ENCODE peak calls at places on chromosomes 11 and 22, in six cellular contexts. E is left lung; J is activated naive CD4-positive, alpha-beta T cell treated with anti-CD3 and anti-CD28 coated beads, Interleukin-2, amount 50 U/mL, for 16 hours; P is GM12878; B is WTC11; V is stimulated activated CD4-positive, alpha-beta T cell treated with anti-CD3 and anti-CD28 coated beads, Interleukin-2, amount 100 ng/mL, for 48 hours. R is an unnamed sample.

GRCh38 chr11:115439385-115439784 is 64.8 kb downstream of the CADM1 start:
- DNase-seq in B (no peak), V (no peak), J (no peak), E (no peak), P (no peak), R (no peak)

GRCh38 chr11:7977251-7977917 is 9.8 kb upstream of the EIF3F start:
- DNase-seq in J (no peak), B (no peak), P (no peak), V (no peak), E (no peak), R (no peak)

GRCh38 chr11:129723964-129724291 is 91.7 kb upstream of the TMEM45B start:
- DNase-seq in P (no peak), V (no peak), B (no peak), E (no peak), J (no peak), R (no peak)

GRCh38 chr22:37559901-37560681 is at the start of gene CDC42EP1:
- DNase-seq in B (peak; percentile 55), J (peak; percentile 19), E (peak; percentile 86), V (no peak), P (no peak), R (no peak)

GRCh38 chr11:73411031-73411430 is 34.8 kb downstream of the RELT start:
- DNase-seq in B (no peak), E (no peak), J (no peak), V (no peak), P (no peak), R (no peak)

GRCh38 chr11:60899021-60899936 is 7.1 kb downstream of the PRPF19 start:
- DNase-seq in P (no peak), V (peak; percentile 35), B (peak; percentile 38), E (no peak), J (no peak), R (no peak)

GRCh38 chr11:69044111-69045013 is 4.4 kb upstream of the TPCN2 start:
- DNase-seq in J (no peak), E (peak; percentile 84), B (peak; percentile 76), V (no peak), P (no peak), R (no peak)

GRCh38 chr11:128598096-128598495 is 10.7 kb upstream of the ETS1 start:
- DNase-seq in J (no peak), B (no peak), P (no peak), E (no peak), V (no peak), R (no peak)

GRCh38 chr11:66324626-66325025 is 7.8 kb upstream of the CD248 start:
- DNase-seq in J (no peak), V (no peak), E (peak; percentile 57), P (no peak), B (no peak), R (no peak)

GRCh38 chr11:128464878-128465277 is 122.5 kb downstream of the ETS1 start:
- DNase-seq in J (no peak), P (no peak), B (no peak), E (no peak), V (no peak), R (no peak)

GRCh38 chr11:33344611-33345010 is 87.4 kb downstream of the HIPK3 start:
- DNase-seq in J (no peak), V (no peak), B (no peak), E (no peak), P (no peak), R (no peak)

GRCh38 chr22:44906248-44906936 is 103.4 kb downstream of the PHF21B start:
- DNase-seq in B (no peak), P (no peak), E (no peak), V (no peak), J (no peak), R (no peak)

GRCh38 chr22:29762263-29762662 is 4.5 kb downstream of the ZMAT5 start:
- DNase-seq in E (peak; percentile 40), P (no peak), J (no peak), V (no peak), B (peak; percentile 48), R (no peak)

GRCh38 chr11:129943036-129943435 is 47.7 kb upstream of the NFRKB start:
- DNase-seq in P (no peak), J (no peak), V (no peak), B (no peak), E (no peak), R (no peak)

GRCh38 chr11:42524534-42525227 is 787.1 kb upstream of the API5 start:
- DNase-seq in P (peak; percentile 5), J (no peak), B (peak; percentile 59), V (peak; percentile 12), E (no peak), R (peak; percentile 73)

GRCh38 chr22:44369916-44370804 is 57.4 kb upstream of the SHISAL1 start:
- DNase-seq in V (no peak), B (peak; percentile 6), J (no peak), E (peak; percentile 37), P (no peak), R (no peak)

GRCh38 chr11:44777537-44778199 is 50.9 kb downstream of the TSPAN18 start:
- DNase-seq in E (no peak), B (no peak), P (no peak), V (no peak), J (no peak), R (no peak)

GRCh38 chr11:107591446-107592236 is 694 bp downstream of the ELMOD1 start:
- DNase-seq in P (no peak), E (peak; percentile 72), V (peak; percentile 5), B (peak; percentile 48), J (peak; percentile 35), R (no peak)

GRCh38 chr11:96037267-96037990 is 113.5 kb upstream of the MTMR2 start:
- DNase-seq in V (no peak), P (no peak), J (no peak), E (no peak), B (no peak), R (no peak)

GRCh38 chr22:46657655-46657953 is 37.4 kb downstream of the GRAMD4 start:
- DNase-seq in J (no peak), B (no peak), E (no peak), V (no peak), P (no peak), R (no peak)

R was measured in type B pancreatic cell.